ENCODE peak calls at places on chromosomes 12 and 14, in ten cellular contexts. S is HAP-1; A is breast epithelium; I is suprapubic skin; U is body of pancreas; Y is CD8-positive, alpha-beta T cell; R is astrocyte; T is RWPE2; Q is fibroblast of lung; F is neural progenitor cell. B is an unnamed sample.

GRCh38 chr14:97462081-97462480 is 664.9 kb downstream of the VRK1 start:
- DNase-seq in S (no peak), A (no peak), I (no peak), U (no peak), Y (no peak), R (no peak), T (no peak), Q (no peak), F (no peak), B (no peak)

GRCh38 chr14:22200977-22201605 is 387.9 kb downstream of the DAD1 start:
- DNase-seq in S (peak; percentile 10), A (no peak), I (no peak), U (no peak), Y (no peak), R (peak; percentile 26), T (no peak), Q (peak; percentile 43), F (peak; percentile 57), B (no peak)

GRCh38 chr12:30169839-30170591 is 386.3 kb upstream of the TMTC1 start:
- DNase-seq in S (no peak), A (no peak), I (no peak), U (no peak), Y (no peak), R (no peak), T (no peak), Q (peak; percentile 14), F (peak; percentile 66), B (peak; percentile 75)

GRCh38 chr14:104360522-104360921 is 219.0 kb upstream of the C14orf180 start:
- DNase-seq in S (no peak), A (peak; percentile 39), I (peak; percentile 64), U (no peak), Y (no peak), R (no peak), T (peak; percentile 28), Q (no peak), F (no peak), B (peak; percentile 19)

GRCh38 chr12:32768518-32768917 is 12.8 kb upstream of the YARS2 start:
- DNase-seq in S (no peak), A (no peak), I (no peak), U (no peak), Y (no peak), R (no peak), T (no peak), Q (no peak), F (no peak), B (no peak)

GRCh38 chr12:11885261-11886038 is 185.3 kb upstream of the BCL2L14 start:
- DNase-seq in S (no peak), A (no peak), I (no peak), U (peak; percentile 62), Y (no peak), R (peak; percentile 75), T (peak; percentile 70), Q (peak; percentile 83), F (no peak), B (no peak)

GRCh38 chr14:93986972-93987371 is 10.1 kb upstream of the CCDC197 start:
- DNase-seq in S (no peak), A (no peak), I (no peak), U (no peak), Y (no peak), R (no peak), T (no peak), Q (no peak), F (no peak), B (no peak)

GRCh38 chr14:76203086-76204001 is 51.6 kb downstream of the GPATCH2L start:
- DNase-seq in S (no peak), A (no peak), I (no peak), U (no peak), Y (no peak), R (peak; percentile 95), T (peak; percentile 78), Q (peak; percentile 95), F (no peak), B (peak; percentile 69)

GRCh38 chr14:79781882-79782281 is 429.4 kb downstream of the DIO2 start:
- DNase-seq in S (no peak), A (no peak), I (no peak), U (no peak), Y (no peak), R (peak; percentile 85), T (no peak), Q (peak; percentile 87), F (no peak), B (no peak)

GRCh38 chr12:48820406-48820805 is 2.1 kb downstream of the CACNB3 start:
- DNase-seq in S (no peak), A (no peak), I (no peak), U (no peak), Y (no peak), R (no peak), T (no peak), Q (no peak), F (no peak), B (no peak)

GRCh38 chr14:103220134-103220981 is 97.1 kb downstream of the TNFAIP2 start:
- DNase-seq in S (no peak), A (no peak), I (no peak), U (no peak), Y (no peak), R (no peak), T (no peak), Q (no peak), F (peak; percentile 64), B (no peak)
- H3K4me3 ChIP-seq in S (no peak overlapping the region), A (peak overlapping the region; percentile 34), I (peak overlapping the region; percentile 52), U (no peak overlapping the region), Y (no peak overlapping the region), R (peak overlapping the region; percentile 17), T (peak overlapping the region; percentile 28), Q (no peak overlapping the region), F (peak overlapping the region; percentile 45), B (no peak overlapping the region)

DNA sequence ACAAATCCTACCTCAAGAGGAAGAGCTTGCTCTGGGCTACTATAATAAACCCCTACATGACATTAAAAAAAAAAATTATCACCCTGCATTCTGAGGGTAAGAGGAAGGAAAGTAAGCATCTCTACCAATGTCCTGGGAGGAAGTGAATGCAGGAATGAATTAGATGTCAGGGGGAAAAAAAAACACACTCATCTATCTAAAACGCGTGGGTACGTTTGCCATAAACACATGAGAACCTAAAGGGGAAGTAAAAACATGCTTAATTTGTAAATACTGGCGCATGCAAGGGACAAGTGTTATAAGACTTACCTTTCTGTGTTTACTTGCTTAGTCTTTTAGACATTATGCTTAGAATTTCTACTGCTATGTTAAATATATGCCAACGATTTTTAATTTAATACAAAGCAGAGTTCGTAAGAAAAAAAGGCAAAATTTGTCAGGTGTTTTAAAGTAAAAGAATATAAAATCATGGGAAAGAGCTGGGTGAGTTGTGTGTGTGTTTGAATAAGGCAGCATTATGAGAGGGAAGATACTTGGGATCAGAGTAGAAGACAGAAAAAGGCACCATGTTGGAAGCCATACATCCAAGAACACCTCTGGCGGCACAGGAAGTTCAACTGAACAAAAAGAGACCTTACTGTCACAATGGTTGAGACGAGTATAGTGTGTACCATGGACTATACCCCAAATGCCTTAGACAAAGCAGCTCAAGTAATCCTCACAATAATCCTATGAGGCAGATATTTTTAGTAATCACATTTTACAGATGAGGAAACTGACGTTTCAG is 1.5 kb downstream of the TMED8 start:
- DNase-seq in S (no peak), A (no peak), I (no peak), U (no peak), Y (no peak), R (no peak), T (no peak), Q (no peak), F (no peak), B (no peak)
- H3K4me1 ChIP-seq in S (peaks cover 24% of the 10 kb centered on the region), A (no peaks in the 10 kb centered on the region), I (peaks cover 16% of the 10 kb centered on the region), U (peaks cover 15% of the 10 kb centered on the region), Y (peaks cover 17% of the 10 kb centered on the region), R (peaks cover 11% of the 10 kb centered on the region), T (peaks cover 10% of the 10 kb centered on the region), Q (no peaks in the 10 kb centered on the region), F (peaks cover 32% of the 10 kb centered on the region), B (peaks cover 5% of the 10 kb centered on the region)

GRCh38 chr14:23358553-23359166 is 6.0 kb upstream of the SLC22A17 start:
- DNase-seq in S (no peak), A (no peak), I (peak; percentile 75), U (no peak), Y (no peak), R (no peak), T (peak; percentile 64), Q (no peak), F (no peak), B (no peak)
- H3K36me3 ChIP-seq in S (no peaks in the 10 kb centered on the region), A (no peaks in the 10 kb centered on the region), I (peaks cover 32% of the 10 kb centered on the region), U (no peaks in the 10 kb centered on the region), Y (no peaks in the 10 kb centered on the region), R (peaks cover 3% of the 10 kb centered on the region), T (no peaks in the 10 kb centered on the region), Q (no peaks in the 10 kb centered on the region), F (peaks cover 3% of the 10 kb centered on the region), B (no peaks in the 10 kb centered on the region)

DNA sequence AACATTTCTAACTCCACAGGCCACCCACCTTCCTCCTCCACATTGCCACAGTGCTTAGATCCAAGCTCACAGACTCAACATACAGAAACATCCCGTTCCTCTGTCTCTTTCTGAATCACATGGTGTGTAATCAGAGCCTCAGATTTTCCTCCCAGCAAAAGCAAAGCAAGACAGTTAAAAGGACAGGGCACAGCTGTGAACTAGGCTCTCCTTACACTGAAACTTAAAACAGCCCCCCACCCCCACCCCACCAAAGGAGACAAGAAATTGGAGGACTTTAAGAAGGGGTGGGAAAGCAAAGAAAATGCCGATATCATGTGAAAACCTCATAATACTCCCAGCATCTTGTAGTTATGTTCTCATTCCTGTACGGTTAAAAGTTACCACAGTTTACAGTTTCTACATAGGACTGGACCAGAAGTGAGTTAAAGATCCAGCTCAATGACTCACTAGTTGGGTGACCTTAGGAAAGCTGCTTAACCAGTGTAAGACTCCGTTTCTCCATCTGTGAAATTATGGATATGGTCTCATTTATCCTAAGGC is 4.8 kb downstream of the YBX3 start:
- DNase-seq in S (no peak), A (no peak), I (no peak), U (no peak), Y (no peak), R (peak; percentile 80), T (no peak), Q (peak; percentile 84), F (peak; percentile 47), B (no peak)
- H3K4me3 ChIP-seq in S (no peak overlapping the region), A (no peak overlapping the region), I (peak overlapping the region; percentile 83), U (no peak overlapping the region), Y (no peak overlapping the region), R (peak overlapping the region; percentile 23), T (no peak overlapping the region), Q (peak overlapping the region; percentile 12), F (peak overlapping the region; percentile 18), B (no peak overlapping the region)

DNA sequence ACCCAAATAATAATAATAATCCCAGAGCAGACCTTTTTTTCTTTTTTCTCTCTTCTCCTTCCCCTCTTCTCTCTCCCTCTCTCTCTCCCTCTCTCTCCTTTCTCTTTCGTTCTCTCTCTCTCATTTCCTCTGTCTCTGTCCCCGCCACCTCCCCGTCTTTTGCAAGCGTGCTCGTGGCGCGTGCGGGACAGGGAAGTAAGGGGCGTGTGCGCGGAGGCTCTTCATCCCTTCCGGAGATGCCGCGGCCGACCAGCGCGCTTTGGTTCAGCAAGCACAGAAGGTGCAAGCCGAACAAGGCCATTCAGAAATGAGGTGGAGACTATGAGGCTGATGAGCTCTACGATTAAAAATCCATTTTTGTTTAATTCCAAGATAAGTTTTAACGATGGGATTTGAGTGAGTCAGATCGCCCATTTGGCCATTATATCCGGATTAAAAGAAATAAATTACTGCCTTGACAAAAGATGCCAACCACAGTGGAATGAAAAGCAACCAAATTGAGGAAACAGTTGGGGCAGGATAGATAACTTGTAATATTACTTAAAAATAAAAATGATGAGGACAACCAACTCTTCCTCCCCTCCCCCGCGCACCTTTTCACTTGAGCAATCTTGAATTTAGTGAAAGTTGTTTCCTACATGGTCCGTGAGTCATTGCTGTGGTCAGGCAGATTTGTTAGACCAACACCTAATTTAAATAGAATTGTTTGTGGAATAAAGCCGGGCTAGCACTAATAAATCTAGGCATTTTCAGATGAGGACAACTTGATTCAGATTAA is 1.2 kb upstream of the AMIGO2 start:
- DNase-seq in S (no peak), A (no peak), I (peak; percentile 84), U (peak; percentile 54), Y (no peak), R (peak; percentile 80), T (peak; percentile 76), Q (peak; percentile 84), F (peak; percentile 51), B (peak; percentile 76)
- H3K4me1 ChIP-seq in S (no peaks in the 10 kb centered on the region), A (no peaks in the 10 kb centered on the region), I (peaks cover 41% of the 10 kb centered on the region), U (peaks cover 25% of the 10 kb centered on the region), Y (peaks cover 69% of the 10 kb centered on the region), R (peaks cover 61% of the 10 kb centered on the region), T (peaks cover 72% of the 10 kb centered on the region), Q (peaks cover 15% of the 10 kb centered on the region), F (peaks cover 30% of the 10 kb centered on the region), B (peaks cover 72% of the 10 kb centered on the region)